ENCODE peak calls at places on chromosomes 16 and 17, in seven cellular contexts. One of them, this sample, is unnamed. For H3K36me3, the result is how much of the 10 kb centered on the place peaks cover.

GRCh38 chr16:27441998-27442397 is 40.0 kb downstream of the IL21R start:
- DNase-seq in mucosa of descending colon: no peak
- DNase-seq in left ventricle myocardium inferior: no peak
- DNase-seq in left lung: no peak
- DNase-seq in colonic mucosa: no peak
- DNase-seq in uterus: no peak
- DNase-seq in lower lobe of right lung: no peak
- DNase-seq in this sample: no peak

GRCh38 chr17:50117202-50118040 is 12.5 kb downstream of the SAMD14 start:
- DNase-seq in mucosa of descending colon: peak
- DNase-seq in left ventricle myocardium inferior: no peak
- DNase-seq in left lung: peak
- DNase-seq in colonic mucosa: peak
- DNase-seq in uterus: no peak
- DNase-seq in lower lobe of right lung: peak
- DNase-seq in this sample: no peak

GRCh38 chr17:38729886-38730525 is at the start of gene CISD3:
- DNase-seq in mucosa of descending colon: peak
- DNase-seq in left ventricle myocardium inferior: peak
- DNase-seq in left lung: peak
- DNase-seq in colonic mucosa: peak
- DNase-seq in uterus: peak
- DNase-seq in lower lobe of right lung: peak
- DNase-seq in this sample: peak

GRCh38 chr16:1770328-1771071 is 843 bp downstream of the NME3 start:
- DNase-seq in mucosa of descending colon: peak
- DNase-seq in left ventricle myocardium inferior: peak
- DNase-seq in left lung: no peak
- DNase-seq in colonic mucosa: peak
- DNase-seq in uterus: peak
- DNase-seq in lower lobe of right lung: peak
- DNase-seq in this sample: peak

GRCh38 chr17:40550608-40551007 is 14.7 kb downstream of the CCR7 start:
- DNase-seq in mucosa of descending colon: peak
- DNase-seq in left ventricle myocardium inferior: peak
- DNase-seq in left lung: no peak
- DNase-seq in colonic mucosa: peak
- DNase-seq in uterus: peak
- DNase-seq in lower lobe of right lung: no peak
- DNase-seq in this sample: peak

GRCh38 chr16:82093901-82094300 is 58.8 kb downstream of the HSD17B2 start:
- DNase-seq in mucosa of descending colon: no peak
- DNase-seq in left ventricle myocardium inferior: no peak
- DNase-seq in left lung: no peak
- DNase-seq in colonic mucosa: no peak
- DNase-seq in uterus: no peak
- DNase-seq in lower lobe of right lung: no peak
- DNase-seq in this sample: no peak

GRCh38 chr17:16091773-16092172 is 92.1 kb downstream of the TTC19 start:
- DNase-seq in mucosa of descending colon: no peak
- DNase-seq in left ventricle myocardium inferior: no peak
- DNase-seq in left lung: no peak
- DNase-seq in colonic mucosa: no peak
- DNase-seq in uterus: no peak
- DNase-seq in lower lobe of right lung: no peak
- DNase-seq in this sample: no peak

GRCh38 chr17:77473615-77474226 is 333.0 kb downstream of the SEC14L1 start:
- DNase-seq in mucosa of descending colon: no peak
- DNase-seq in left ventricle myocardium inferior: no peak
- DNase-seq in left lung: peak
- DNase-seq in colonic mucosa: no peak
- DNase-seq in uterus: no peak
- DNase-seq in lower lobe of right lung: no peak
- DNase-seq in this sample: no peak

GRCh38 chr16:51556694-51557327 is 405.7 kb upstream of the SALL1 start:
- DNase-seq in mucosa of descending colon: no peak
- DNase-seq in left ventricle myocardium inferior: no peak
- DNase-seq in left lung: no peak
- DNase-seq in colonic mucosa: no peak
- DNase-seq in uterus: peak
- DNase-seq in lower lobe of right lung: no peak
- DNase-seq in this sample: no peak

GRCh38 chr17:12438813-12439586 is 226.7 kb upstream of the MYOCD start:
- DNase-seq in mucosa of descending colon: no peak
- DNase-seq in left ventricle myocardium inferior: no peak
- DNase-seq in left lung: no peak
- DNase-seq in colonic mucosa: no peak
- DNase-seq in uterus: no peak
- DNase-seq in lower lobe of right lung: no peak
- DNase-seq in this sample: no peak

GRCh38 chr17:35947156-35947585 is 3.7 kb upstream of the LYZL6 start:
- DNase-seq in mucosa of descending colon: no peak
- DNase-seq in left ventricle myocardium inferior: no peak
- DNase-seq in left lung: no peak
- DNase-seq in colonic mucosa: peak
- DNase-seq in uterus: no peak
- DNase-seq in lower lobe of right lung: no peak
- DNase-seq in this sample: no peak

GRCh38 chr17:44367626-44368025 is 4.0 kb upstream of the FAM171A2 start:
- DNase-seq in mucosa of descending colon: no peak
- DNase-seq in left ventricle myocardium inferior: no peak
- DNase-seq in left lung: peak
- DNase-seq in colonic mucosa: no peak
- DNase-seq in uterus: no peak
- DNase-seq in lower lobe of right lung: no peak
- DNase-seq in this sample: no peak

GRCh38 chr17:44374306-44375195 is 10.9 kb upstream of the FAM171A2 start:
- DNase-seq in mucosa of descending colon: peak
- DNase-seq in left ventricle myocardium inferior: no peak
- DNase-seq in left lung: peak
- DNase-seq in colonic mucosa: peak
- DNase-seq in uterus: no peak
- DNase-seq in lower lobe of right lung: no peak
- DNase-seq in this sample: no peak

GRCh38 chr17:44376124-44376523 is 12.5 kb upstream of the FAM171A2 start:
- DNase-seq in mucosa of descending colon: peak
- DNase-seq in left ventricle myocardium inferior: peak
- DNase-seq in left lung: no peak
- DNase-seq in colonic mucosa: no peak
- DNase-seq in uterus: no peak
- DNase-seq in lower lobe of right lung: no peak
- DNase-seq in this sample: no peak

GRCh38 chr17:44375196-44376017 is 11.8 kb upstream of the FAM171A2 start:
- DNase-seq in mucosa of descending colon: peak
- DNase-seq in left ventricle myocardium inferior: no peak
- DNase-seq in left lung: no peak
- DNase-seq in colonic mucosa: no peak
- DNase-seq in uterus: no peak
- DNase-seq in lower lobe of right lung: no peak
- DNase-seq in this sample: no peak

DNA sequence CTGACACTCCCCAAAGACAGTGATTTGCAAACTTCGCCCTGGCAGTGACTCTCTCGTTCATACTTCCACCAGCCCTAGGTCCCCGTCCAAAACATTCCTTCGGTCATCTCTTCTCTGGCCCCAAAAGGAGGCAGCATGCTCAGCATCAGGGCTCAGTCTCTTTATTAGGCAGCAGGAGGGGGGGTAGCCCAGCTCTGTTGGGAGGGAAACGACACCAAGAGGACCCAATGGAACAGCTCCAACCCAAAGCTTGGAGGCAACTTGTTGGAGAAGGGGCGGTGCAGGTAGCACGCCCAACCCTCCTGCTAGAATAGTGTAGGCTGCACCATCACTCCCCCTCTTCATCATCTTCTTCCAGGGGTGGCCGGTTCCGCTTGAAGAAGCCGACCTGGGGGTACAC is 8.4 kb upstream of the FAM171A2 start:
- DNase-seq in mucosa of descending colon: peak
- DNase-seq in left ventricle myocardium inferior: no peak
- DNase-seq in left lung: no peak
- DNase-seq in colonic mucosa: no peak
- DNase-seq in uterus: no peak
- DNase-seq in lower lobe of right lung: no peak
- DNase-seq in this sample: no peak
- TF ChIP-seq CTCF in mucosa of descending colon: no peak
- TF ChIP-seq CTCF in left ventricle myocardium inferior: no peak
- TF ChIP-seq CTCF in left lung: no peak
- TF ChIP-seq CTCF in colonic mucosa: no peak
- TF ChIP-seq CTCF in uterus: no peak
- TF ChIP-seq CTCF in lower lobe of right lung: no peak
- TF ChIP-seq CTCF in this sample: no peak

GRCh38 chr17:63752707-63753106 is 11.1 kb upstream of the STRADA start:
- DNase-seq in mucosa of descending colon: no peak
- DNase-seq in left ventricle myocardium inferior: no peak
- DNase-seq in left lung: no peak
- DNase-seq in colonic mucosa: no peak
- DNase-seq in uterus: no peak
- DNase-seq in lower lobe of right lung: no peak
- DNase-seq in this sample: no peak

GRCh38 chr17:63751806-63752205 is 10.2 kb upstream of the STRADA start:
- DNase-seq in mucosa of descending colon: no peak
- DNase-seq in left ventricle myocardium inferior: no peak
- DNase-seq in left lung: no peak
- DNase-seq in colonic mucosa: no peak
- DNase-seq in uterus: no peak
- DNase-seq in lower lobe of right lung: no peak
- DNase-seq in this sample: no peak

GRCh38 chr17:63758428-63758827 is 15.0 kb downstream of the CCDC47 start:
- DNase-seq in mucosa of descending colon: no peak
- DNase-seq in left ventricle myocardium inferior: no peak
- DNase-seq in left lung: no peak
- DNase-seq in colonic mucosa: no peak
- DNase-seq in uterus: no peak
- DNase-seq in lower lobe of right lung: no peak
- DNase-seq in this sample: no peak

GRCh38 chr17:63753215-63753614 is 11.6 kb upstream of the STRADA start:
- DNase-seq in mucosa of descending colon: no peak
- DNase-seq in left ventricle myocardium inferior: no peak
- DNase-seq in left lung: no peak
- DNase-seq in colonic mucosa: no peak
- DNase-seq in uterus: no peak
- DNase-seq in lower lobe of right lung: no peak
- DNase-seq in this sample: no peak

GRCh38 chr17:63754046-63754445 is 12.4 kb upstream of the STRADA start:
- DNase-seq in mucosa of descending colon: no peak
- DNase-seq in left ventricle myocardium inferior: no peak
- DNase-seq in left lung: no peak
- DNase-seq in colonic mucosa: no peak
- DNase-seq in uterus: no peak
- DNase-seq in lower lobe of right lung: no peak
- DNase-seq in this sample: no peak
- H3K36me3 ChIP-seq in mucosa of descending colon: under half
- H3K36me3 ChIP-seq in left ventricle myocardium inferior: half or more
- H3K36me3 ChIP-seq in left lung: half or more
- H3K36me3 ChIP-seq in colonic mucosa: under half
- H3K36me3 ChIP-seq in uterus: under half
- H3K36me3 ChIP-seq in lower lobe of right lung: half or more
- H3K36me3 ChIP-seq in this sample: half or more

DNA sequence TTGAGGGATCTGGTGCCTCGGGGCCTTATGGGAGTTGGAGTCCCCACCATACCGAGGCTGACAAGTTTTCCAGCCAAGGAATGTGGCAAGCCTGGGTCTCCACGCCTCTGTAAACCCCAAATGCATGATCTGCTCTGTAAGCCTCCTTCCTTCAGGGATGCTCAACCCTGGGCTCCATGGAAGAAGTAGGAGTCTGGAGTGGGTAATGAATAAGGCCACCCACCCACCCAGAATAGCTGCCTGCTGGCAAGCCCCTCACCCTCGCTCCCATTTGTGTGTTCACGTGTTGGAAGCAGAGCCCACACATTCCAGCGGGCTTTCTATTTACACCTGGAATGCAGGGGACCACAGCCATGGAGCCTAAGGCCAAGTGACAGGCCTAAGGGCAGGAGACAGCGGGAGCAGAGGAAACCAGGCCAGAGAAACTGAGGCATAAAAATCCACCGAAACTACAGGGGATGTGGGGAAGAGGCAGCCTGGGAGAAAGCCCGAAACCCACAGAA is 4.4 kb downstream of the DLG4 start:
- DNase-seq in mucosa of descending colon: no peak
- DNase-seq in left ventricle myocardium inferior: no peak
- DNase-seq in left lung: no peak
- DNase-seq in colonic mucosa: no peak
- DNase-seq in uterus: no peak
- DNase-seq in lower lobe of right lung: no peak
- DNase-seq in this sample: no peak
- TF ChIP-seq CTCF in mucosa of descending colon: no peak
- TF ChIP-seq CTCF in left ventricle myocardium inferior: no peak
- TF ChIP-seq CTCF in left lung: no peak
- TF ChIP-seq CTCF in colonic mucosa: no peak
- TF ChIP-seq CTCF in uterus: no peak
- TF ChIP-seq CTCF in lower lobe of right lung: no peak
- TF ChIP-seq CTCF in this sample: no peak

GRCh38 chr17:45088741-45089140 is 27.6 kb downstream of the NMT1 start:
- DNase-seq in mucosa of descending colon: no peak
- DNase-seq in left ventricle myocardium inferior: no peak
- DNase-seq in left lung: no peak
- DNase-seq in colonic mucosa: no peak
- DNase-seq in uterus: no peak
- DNase-seq in lower lobe of right lung: no peak
- DNase-seq in this sample: no peak

GRCh38 chr17:45087496-45087975 is 26.4 kb downstream of the NMT1 start:
- DNase-seq in mucosa of descending colon: no peak
- DNase-seq in left ventricle myocardium inferior: no peak
- DNase-seq in left lung: no peak
- DNase-seq in colonic mucosa: no peak
- DNase-seq in uterus: no peak
- DNase-seq in lower lobe of right lung: no peak
- DNase-seq in this sample: no peak

GRCh38 chr17:45087978-45088377 is 26.9 kb downstream of the NMT1 start:
- DNase-seq in mucosa of descending colon: no peak
- DNase-seq in left ventricle myocardium inferior: no peak
- DNase-seq in left lung: no peak
- DNase-seq in colonic mucosa: no peak
- DNase-seq in uterus: no peak
- DNase-seq in lower lobe of right lung: no peak
- DNase-seq in this sample: no peak

GRCh38 chr17:45086346-45086745 is 25.2 kb downstream of the NMT1 start:
- DNase-seq in mucosa of descending colon: no peak
- DNase-seq in left ventricle myocardium inferior: no peak
- DNase-seq in left lung: no peak
- DNase-seq in colonic mucosa: no peak
- DNase-seq in uterus: no peak
- DNase-seq in lower lobe of right lung: no peak
- DNase-seq in this sample: no peak

DNA sequence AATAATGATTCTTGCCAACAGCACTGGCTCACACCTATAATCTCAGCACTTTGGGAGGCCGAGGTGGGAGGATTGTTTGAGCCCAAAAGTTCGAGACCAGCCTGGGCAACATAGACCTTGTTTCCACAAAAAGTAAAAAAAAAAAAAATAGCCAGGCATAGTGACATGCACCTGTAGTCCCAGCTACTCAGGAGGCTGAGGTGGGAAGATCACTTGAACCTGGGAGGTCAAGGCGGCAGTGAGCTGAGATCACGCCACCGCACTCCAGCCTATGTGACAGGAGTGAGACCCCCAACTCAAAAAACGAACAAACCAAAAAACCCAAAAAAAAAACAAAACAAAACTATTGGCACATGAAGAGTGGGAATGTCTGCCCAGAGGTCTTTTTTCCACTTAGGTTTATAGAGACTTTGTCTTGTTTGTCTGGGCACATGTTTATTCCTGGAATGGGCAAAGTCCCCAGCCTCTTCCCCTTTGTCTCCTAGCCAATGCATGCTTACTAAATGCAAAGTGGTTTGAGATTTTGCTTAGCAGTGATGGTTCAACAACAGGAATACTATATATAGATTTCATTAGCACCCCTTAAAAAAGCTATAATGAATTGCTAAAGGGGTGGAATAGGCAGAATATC is 25.9 kb downstream of the NMT1 start:
- DNase-seq in mucosa of descending colon: no peak
- DNase-seq in left ventricle myocardium inferior: no peak
- DNase-seq in left lung: no peak
- DNase-seq in colonic mucosa: no peak
- DNase-seq in uterus: no peak
- DNase-seq in lower lobe of right lung: no peak
- DNase-seq in this sample: no peak
- H3K36me3 ChIP-seq in mucosa of descending colon: under half
- H3K36me3 ChIP-seq in left ventricle myocardium inferior: half or more
- H3K36me3 ChIP-seq in left lung: half or more
- H3K36me3 ChIP-seq in colonic mucosa: under half
- H3K36me3 ChIP-seq in uterus: under half
- H3K36me3 ChIP-seq in lower lobe of right lung: half or more
- H3K36me3 ChIP-seq in this sample: half or more